ENCODE peak calls at places on chromosomes 12 and 14, in eight cellular contexts. G is HCT116, M is endothelial cell of umbilical vein, D is spleen, J is transverse colon, N is sigmoid colon, K is stomach, I is prostate gland. X is an unnamed sample.
A peak's percentile ranks its signal among the peaks of the same experiment; 100 is the strongest.

GRCh38 chr12:51593539-51593938 is 2.5 kb downstream of the SCN8A start:
- DNase-seq in M (peak; percentile 61), N (no peak), J (peak; percentile 17), I (no peak), K (no peak), G (no peak), D (no peak), X (no peak)

GRCh38 chr12:122031342-122032216 is 9.9 kb downstream of the BCL7A start:
- DNase-seq in K (peak; percentile 65), J (peak; percentile 59), D (no peak), G (no peak), M (peak; percentile 45), I (no peak), N (no peak), X (peak; percentile 49)

GRCh38 chr12:71947645-71948105 is 9.0 kb downstream of the TPH2 start:
- DNase-seq in I (no peak), D (no peak), J (no peak), N (no peak), K (no peak), G (no peak), M (no peak), X (no peak)

GRCh38 chr14:63632932-63633514 is 8.6 kb downstream of the WDR89 start:
- DNase-seq in M (peak; percentile 52), G (peak; percentile 7), D (no peak), N (no peak), I (no peak), J (no peak), K (no peak), X (no peak)

GRCh38 chr14:96129128-96129736 is 75.4 kb upstream of the BDKRB2 start:
- DNase-seq in J (no peak), I (no peak), D (no peak), K (no peak), M (no peak), N (no peak), G (no peak), X (no peak)

GRCh38 chr14:93068721-93069120 is 47.0 kb downstream of the ITPK1 start:
- DNase-seq in K (no peak), M (no peak), D (no peak), J (no peak), N (no peak), I (no peak), G (no peak), X (peak; percentile 44)

GRCh38 chr12:47967461-47968430 is 4.3 kb downstream of the TMEM106C start:
- DNase-seq in G (no peak), N (peak; percentile 59), D (no peak), I (no peak), J (no peak), K (no peak), M (no peak), X (no peak)

GRCh38 chr14:72516936-72517408 is 376.9 kb downstream of the DPF3 start:
- DNase-seq in N (no peak), G (peak; percentile 39), I (peak; percentile 38), K (peak; percentile 64), M (peak; percentile 83), J (peak; percentile 69), D (peak; percentile 81), X (peak; percentile 42)

GRCh38 chr12:72219937-72220336 is 52.2 kb upstream of the TRHDE start:
- DNase-seq in D (no peak), M (no peak), I (no peak), N (no peak), K (no peak), J (no peak), G (no peak), X (no peak)

GRCh38 chr14:106187176-106187670 is 660.8 kb downstream of the TMEM121 start:
- DNase-seq in D (no peak), G (no peak), K (no peak), N (no peak), M (no peak), I (no peak), J (no peak), X (no peak)

GRCh38 chr14:96181188-96181762 is 23.4 kb upstream of the BDKRB2 start:
- DNase-seq in D (no peak), N (no peak), I (no peak), K (no peak), M (no peak), J (no peak), G (no peak), X (peak; percentile 34)

GRCh38 chr12:109736552-109737108 is 23.0 kb downstream of the FAM222A start:
- DNase-seq in D (peak; percentile 61), G (no peak), K (peak; percentile 25), I (no peak), J (no peak), M (peak; percentile 41), N (peak; percentile 57), X (peak; percentile 20)

GRCh38 chr12:131764738-131765137 is 53.8 kb downstream of the SFSWAP start:
- DNase-seq in D (no peak), N (no peak), G (no peak), I (no peak), K (no peak), M (no peak), J (no peak), X (no peak)

GRCh38 chr14:93953263-93953662 is 23.1 kb downstream of the ASB2 start:
- DNase-seq in J (peak; percentile 46), K (no peak), D (no peak), N (no peak), G (no peak), M (no peak), I (no peak), X (no peak)

GRCh38 chr12:30997685-30998440 is 71.3 kb downstream of the TSPAN11 start:
- DNase-seq in J (no peak), M (no peak), N (no peak), G (no peak), D (no peak), I (no peak), K (no peak), X (no peak)

GRCh38 chr12:87922721-87923120 is 106.5 kb downstream of the C12orf50 start:
- DNase-seq in J (no peak), M (no peak), N (no peak), K (no peak), D (no peak), I (no peak), G (no peak), X (no peak)

DNA sequence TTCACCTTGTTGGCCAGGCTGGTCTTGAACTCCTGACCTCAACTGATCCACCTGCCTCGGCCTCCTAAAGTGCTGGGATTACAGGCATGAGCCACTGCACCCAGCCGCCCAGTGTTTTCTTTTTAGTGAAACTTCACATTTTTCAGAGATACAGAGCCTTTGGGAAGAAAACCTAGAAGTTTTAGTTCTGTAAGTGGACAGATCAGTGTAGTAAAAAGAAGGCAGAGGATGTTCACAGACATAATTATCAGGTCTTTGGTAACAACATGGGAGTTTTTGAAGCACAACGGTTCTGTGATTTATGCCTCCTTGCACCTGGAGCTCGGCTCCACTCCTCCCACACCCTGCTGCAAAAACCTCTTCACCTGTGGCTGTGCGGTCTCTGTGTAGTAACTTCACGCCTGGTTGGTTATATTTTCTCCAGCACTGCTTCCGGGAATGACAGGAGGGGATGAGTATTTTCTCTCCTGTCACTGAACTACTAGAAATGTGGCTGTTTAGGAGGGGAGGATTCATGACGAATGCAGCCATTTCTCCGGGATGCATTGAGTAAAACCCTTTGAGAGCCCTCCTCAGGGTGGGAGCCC is 67.0 kb downstream of the ARF6 start:
- DNase-seq in N (no peak), K (no peak), M (no peak), J (peak; percentile 77), D (no peak), G (no peak), I (no peak), X (peak; percentile 48)
- TF ChIP-seq POLR2A in N (no peak), K (no peak), M (no peak), J (no peak), D (no peak), G (no peak), I (no peak), X (no peak)

GRCh38 chr12:116672842-116673516 is 64.9 kb downstream of the SPRING1 start:
- DNase-seq in G (no peak), D (no peak), J (no peak), I (no peak), N (no peak), M (no peak), K (no peak), X (no peak)
- H3K4me3 ChIP-seq in G (no peak overlapping the region), D (peak overlapping the region; percentile 1), J (no peak overlapping the region), I (no peak overlapping the region), N (no peak overlapping the region), M (no peak overlapping the region), K (no peak overlapping the region), X (no peak overlapping the region)

GRCh38 chr12:12563529-12563928 is 866 bp upstream of the DUSP16 start:
- DNase-seq in D (no peak), N (no peak), G (no peak), K (no peak), M (peak; percentile 36), J (no peak), I (no peak), X (no peak)

GRCh38 chr12:12561305-12562015 is 1.2 kb downstream of the DUSP16 start:
- DNase-seq in M (no peak), K (peak; percentile 69), D (peak; percentile 92), N (peak; percentile 89), G (no peak), I (peak; percentile 41), J (peak; percentile 64), X (peak; percentile 93)

GRCh38 chr12:12560587-12561304 is 1.9 kb downstream of the DUSP16 start:
- DNase-seq in N (peak; percentile 81), G (no peak), K (peak; percentile 74), J (peak; percentile 68), M (peak; percentile 74), I (peak; percentile 78), D (no peak), X (no peak)

GRCh38 chr12:12562585-12563245 is at the start of gene DUSP16:
- DNase-seq in N (peak; percentile 94), D (peak; percentile 96), M (peak; percentile 95), J (peak; percentile 92), I (peak; percentile 93), K (peak; percentile 93), G (peak; percentile 72), X (peak; percentile 95)

DNA sequence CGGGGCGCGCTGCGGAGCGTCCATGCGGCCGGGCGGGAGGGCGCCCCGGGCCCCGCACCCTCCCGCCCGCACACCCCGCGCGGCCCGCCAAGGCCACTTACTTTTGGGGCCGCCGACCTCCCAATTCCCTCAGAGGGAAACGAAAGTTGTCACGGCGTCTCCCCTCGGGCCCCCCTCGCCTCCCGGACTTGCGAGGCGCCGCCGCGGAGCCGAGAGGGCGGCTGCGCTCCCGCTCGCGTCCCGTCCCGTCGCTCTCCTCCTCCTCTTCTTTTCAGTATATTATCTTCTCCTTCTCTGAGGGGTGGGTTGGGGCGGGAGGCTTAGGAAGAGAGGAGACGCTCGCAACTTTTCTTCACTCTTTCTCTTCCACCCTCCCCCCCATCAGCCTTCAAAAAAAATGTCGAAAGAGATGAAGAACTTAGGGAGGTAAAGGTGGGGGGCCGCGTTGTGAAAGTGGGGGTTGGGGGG is 613 bp downstream of the DUSP16 start:
- DNase-seq in M (peak; percentile 29), K (no peak), I (no peak), D (peak; percentile 87), G (no peak), N (peak; percentile 67), J (peak; percentile 27), X (no peak)
- TF ChIP-seq POLR2AphosphoS5 in M (no peak), K (no peak), I (no peak), D (no peak), G (no peak), N (no peak), J (no peak), X (no peak)

DNA sequence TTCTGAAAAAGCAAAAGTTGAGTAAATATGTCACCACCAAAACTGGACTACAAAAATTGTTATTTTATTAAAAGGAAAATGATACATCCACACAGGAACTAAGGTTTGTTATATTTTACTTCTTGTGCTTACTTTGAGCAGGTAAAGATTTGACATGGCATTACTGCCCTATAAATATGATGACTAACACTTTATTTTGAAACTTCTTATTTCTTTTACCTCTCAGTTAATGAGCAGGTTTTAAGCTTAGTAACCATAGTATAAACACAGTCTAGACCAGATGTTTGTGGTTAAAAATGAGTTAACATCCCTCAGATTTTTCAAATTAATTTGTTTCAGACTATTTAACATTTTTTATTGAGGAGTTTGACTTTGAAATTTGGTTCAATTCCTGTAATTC is 862.5 kb upstream of the USP15 start:
- DNase-seq in G (no peak), J (no peak), D (no peak), N (no peak), I (no peak), M (no peak), K (no peak), X (no peak)
- TF ChIP-seq POLR2A in G (no peak), J (no peak), D (no peak), N (no peak), I (no peak), M (no peak), K (no peak), X (no peak)